ENCODE peak calls at places on chromosomes 12 and 14, in seven cellular contexts. J is left ventricle myocardium inferior, D is GM10248, Q is esophagus squamous epithelium, Y is uterus, X is GM20000, M is ovary. E is an unnamed sample.

GRCh38 chr14:105316968-105317498 is 2.5 kb downstream of the PACS2 start:
- DNase-seq in J (no peak), D (no peak), Q (no peak), Y (no peak), X (no peak), M (no peak), E (no peak)

GRCh38 chr12:107164392-107164791 is 71.0 kb upstream of the CRY1 start:
- DNase-seq in J (no peak), D (no peak), Q (no peak), Y (no peak), X (no peak), M (no peak), E (no peak)

GRCh38 chr14:54503476-54503875 is 6.2 kb upstream of the CGRRF1 start:
- DNase-seq in J (no peak), D (no peak), Q (no peak), Y (no peak), X (no peak), M (no peak), E (no peak)

GRCh38 chr14:28651148-28651547 is 115.4 kb upstream of the FOXG1 start:
- DNase-seq in J (no peak), D (no peak), Q (no peak), Y (no peak), X (no peak), M (no peak), E (no peak)

GRCh38 chr12:3489057-3489456 is 1.9 kb upstream of the PRMT8 start:
- DNase-seq in J (no peak), D (no peak), Q (no peak), Y (no peak), X (no peak), M (no peak), E (no peak)

GRCh38 chr14:95876769-95877490 is at the start of gene TUNAR:
- DNase-seq in J (no peak), D (no peak), Q (no peak), Y (no peak), X (no peak), M (no peak), E (no peak)

GRCh38 chr12:98320026-98320425 is 195.4 kb upstream of the TMPO start:
- DNase-seq in J (no peak), D (no peak), Q (no peak), Y (no peak), X (no peak), M (no peak), E (no peak)

GRCh38 chr14:38125484-38125912 is 82.2 kb upstream of the SSTR1 start:
- DNase-seq in J (no peak), D (no peak), Q (no peak), Y (no peak), X (no peak), M (no peak), E (no peak)

GRCh38 chr12:92393504-92393903 is 247.9 kb upstream of the BTG1 start:
- DNase-seq in J (no peak), D (no peak), Q (no peak), Y (no peak), X (no peak), M (no peak), E (no peak)

GRCh38 chr12:52655720-52656124 is 3.7 kb upstream of the KRT2 start:
- DNase-seq in J (no peak), D (no peak), Q (no peak), Y (no peak), X (no peak), M (no peak), E (no peak)

GRCh38 chr12:104457746-104458644 is 1.2 kb downstream of the CHST11 start:
- DNase-seq in J (peak), D (peak), Q (no peak), Y (peak), X (peak), M (peak), E (peak)

GRCh38 chr12:119512772-119513497 is 80.6 kb upstream of the TMEM233 start:
- DNase-seq in J (no peak), D (no peak), Q (no peak), Y (no peak), X (peak), M (no peak), E (no peak)

GRCh38 chr12:126219654-126220279 is 1154.5 kb downstream of the AACS start:
- DNase-seq in J (no peak), D (no peak), Q (no peak), Y (no peak), X (no peak), M (no peak), E (no peak)

GRCh38 chr14:92759679-92760523 is 11.5 kb upstream of the LGMN start:
- DNase-seq in J (no peak), D (no peak), Q (no peak), Y (no peak), X (no peak), M (no peak), E (no peak)

GRCh38 chr12:69816082-69816481 is 8.9 kb upstream of the MYRFL start:
- DNase-seq in J (no peak), D (no peak), Q (no peak), Y (no peak), X (peak), M (no peak), E (no peak)

GRCh38 chr14:75380656-75381055 is 47.2 kb upstream of the JDP2 start:
- DNase-seq in J (no peak), D (no peak), Q (no peak), Y (no peak), X (no peak), M (peak), E (no peak)

GRCh38 chr12:58919271-58920101 is 818 bp downstream of the LRIG3 start:
- DNase-seq in J (no peak), D (peak), Q (no peak), Y (peak), X (peak), M (peak), E (no peak)

GRCh38 chr14:96198430-96199133 is 6.1 kb upstream of the BDKRB2 start:
- DNase-seq in J (no peak), D (no peak), Q (no peak), Y (no peak), X (no peak), M (no peak), E (no peak)

GRCh38 chr12:67430708-67431335 is 161.7 kb downstream of the CAND1 start:
- DNase-seq in J (peak), D (no peak), Q (no peak), Y (peak), X (no peak), M (peak), E (no peak)

GRCh38 chr12:30847259-30847658 is 79.3 kb upstream of the TSPAN11 start:
- DNase-seq in J (no peak), D (no peak), Q (no peak), Y (no peak), X (no peak), M (no peak), E (no peak)

GRCh38 chr12:24709201-24709600 is 239.7 kb downstream of the BCAT1 start:
- DNase-seq in J (no peak), D (no peak), Q (no peak), Y (no peak), X (no peak), M (no peak), E (no peak)

GRCh38 chr12:132279184-132279889 is 50.1 kb downstream of the GALNT9 start:
- DNase-seq in J (peak), D (no peak), Q (no peak), Y (no peak), X (no peak), M (no peak), E (no peak)

GRCh38 chr14:54348001-54348611 is 48.7 kb upstream of the CDKN3 start:
- DNase-seq in J (no peak), D (peak), Q (no peak), Y (no peak), X (peak), M (no peak), E (no peak)

GRCh38 chr12:65685514-65685913 is 138.8 kb upstream of the HMGA2 start:
- DNase-seq in J (no peak), D (no peak), Q (no peak), Y (no peak), X (peak), M (no peak), E (no peak)

GRCh38 chr12:57852620-57853509 is 6.3 kb upstream of the CTDSP2 start:
- DNase-seq in J (peak), D (no peak), Q (no peak), Y (peak), X (no peak), M (peak), E (no peak)

GRCh38 chr14:51929156-51929555 is 60.2 kb upstream of the RTRAF start:
- DNase-seq in J (no peak), D (no peak), Q (no peak), Y (no peak), X (no peak), M (no peak), E (no peak)

GRCh38 chr14:67619446-67620216 is at the start of gene ARG2:
- DNase-seq in J (peak), D (peak), Q (peak), Y (peak), X (peak), M (peak), E (peak)
- TF ChIP-seq CTCF in J (no peak), D (peak), Q (no peak), Y (peak), X (no peak), M (no peak), E (no peak)

GRCh38 chr12:19681007-19681406 is 241.7 kb downstream of the AEBP2 start:
- DNase-seq in J (no peak), D (no peak), Q (no peak), Y (no peak), X (no peak), M (no peak), E (no peak)
- TF ChIP-seq CTCF in J (no peak), D (no peak), Q (no peak), Y (no peak), X (no peak), M (no peak), E (no peak)

DNA sequence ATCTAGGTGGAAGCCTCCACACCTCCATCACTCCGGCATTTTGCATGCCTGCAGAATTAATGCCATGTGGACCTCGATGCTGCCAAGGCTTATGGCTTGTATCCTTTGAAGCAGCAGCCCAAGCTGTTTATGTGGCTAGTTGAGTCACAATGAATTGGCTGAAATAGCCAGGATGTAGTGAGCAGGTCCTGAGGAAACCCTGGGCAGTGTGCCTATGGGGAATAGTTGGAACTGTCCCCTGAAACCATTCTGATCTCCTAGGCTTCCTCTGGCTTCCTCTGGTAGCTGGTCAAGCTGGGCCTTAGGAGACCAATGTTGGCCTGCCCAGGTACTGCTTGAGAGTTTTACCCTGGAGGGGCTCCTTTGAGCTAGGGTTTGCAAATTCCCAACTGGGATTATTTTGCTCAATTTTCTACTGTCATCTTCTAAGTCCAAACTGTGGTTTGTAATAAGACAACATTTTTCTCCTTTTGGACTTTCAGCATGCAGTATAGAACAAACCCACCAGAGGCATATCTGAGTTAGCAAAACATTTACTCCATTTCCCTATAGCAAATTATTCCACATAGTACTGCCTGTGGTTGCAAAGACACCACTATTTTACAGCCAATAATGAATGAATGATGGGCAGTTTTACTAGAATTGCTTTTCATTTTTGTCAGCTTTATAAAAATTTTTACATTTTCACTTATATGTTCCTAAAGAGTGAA is 85.1 kb upstream of the AMIGO2 start:
- DNase-seq in J (no peak), D (no peak), Q (no peak), Y (no peak), X (no peak), M (no peak), E (no peak)
- TF ChIP-seq CTCF in J (no peak), D (no peak), Q (no peak), Y (no peak), X (no peak), M (no peak), E (no peak)

DNA sequence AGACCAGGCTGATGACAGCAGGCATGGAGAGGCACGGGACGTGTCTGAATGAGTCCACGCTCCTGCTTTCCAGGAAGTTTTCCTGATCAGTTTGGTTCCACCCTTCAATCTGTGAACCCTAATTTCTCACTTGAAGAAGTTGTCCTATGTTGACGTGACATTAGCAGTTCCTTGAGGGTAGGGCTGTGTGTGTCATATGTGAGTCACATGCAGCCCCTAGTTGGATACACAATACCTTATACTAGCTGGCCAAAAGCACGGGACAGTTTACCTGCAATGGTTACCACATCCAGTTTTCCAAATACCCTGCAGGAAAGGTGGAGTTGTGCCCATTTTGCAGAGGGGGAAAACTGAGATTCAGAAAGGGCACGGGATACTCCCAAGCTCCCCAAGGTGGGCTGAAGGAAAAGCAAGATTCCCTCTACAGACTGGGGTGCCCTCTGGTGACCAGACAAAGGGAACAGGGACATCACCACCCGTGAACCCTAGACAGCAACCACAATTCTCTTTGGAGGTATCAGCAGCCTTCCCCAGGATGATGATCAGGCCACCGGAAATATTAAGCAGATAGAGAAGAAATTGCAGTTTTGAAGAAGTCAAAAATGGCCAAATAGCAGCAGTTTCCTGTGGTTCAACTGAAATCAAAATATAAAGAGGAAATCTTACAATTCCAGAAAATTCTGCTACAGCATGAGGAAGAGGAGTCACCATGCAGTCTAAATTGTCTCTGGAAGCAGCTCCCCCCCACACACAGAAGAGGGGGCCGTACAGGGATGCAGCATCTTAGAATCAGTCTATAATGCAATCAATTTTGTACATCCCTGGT is 194.4 kb downstream of the PHETA1 start:
- DNase-seq in J (no peak), D (peak), Q (no peak), Y (no peak), X (peak), M (no peak), E (no peak)
- TF ChIP-seq CTCF in J (peak), D (peak), Q (no peak), Y (no peak), X (peak), M (no peak), E (no peak)

GRCh38 chr12:121796855-121797751 is 3.6 kb upstream of the RHOF start:
- DNase-seq in J (peak), D (no peak), Q (no peak), Y (peak), X (no peak), M (peak), E (no peak)
- TF ChIP-seq CTCF in J (peak), D (no peak), Q (peak), Y (peak), X (no peak), M (no peak), E (no peak)